ENCODE peak calls at places on chromosomes 1 and 21, in six cellular contexts. D is stomach, C is HEK293T, A is T1000, Q is germinal center, M is GM20000. L is an unnamed sample.
A peak's percentile ranks its signal among the peaks of the same experiment; 100 is the strongest.

GRCh38 chr1:32071758-32072621 is 749 bp upstream of the TMEM39B start:
- DNase-seq in D (no peak), M (no peak), C (no peak), Q (no peak), A (no peak), L (no peak)

GRCh38 chr1:167488786-167489185 is 29.5 kb downstream of the CD247 start:
- DNase-seq in A (no peak), Q (no peak), C (no peak), D (no peak), M (no peak), L (no peak)

GRCh38 chr1:7346070-7346596 is 425.0 kb upstream of the VAMP3 start:
- DNase-seq in C (no peak), D (no peak), M (no peak), Q (no peak), A (no peak), L (no peak)

GRCh38 chr1:31714442-31715096 is 10.8 kb upstream of the COL16A1 start:
- DNase-seq in C (peak; percentile 83), D (peak; percentile 42), M (no peak), Q (peak; percentile 56), A (no peak), L (peak; percentile 77)

GRCh38 chr1:53483170-53483569 is 24.0 kb downstream of the DMRTB1 start:
- DNase-seq in D (no peak), Q (no peak), A (no peak), M (no peak), C (no peak), L (no peak)

GRCh38 chr1:228089520-228090380 is 7.2 kb downstream of the ARF1 start:
- DNase-seq in C (no peak), D (peak; percentile 25), A (no peak), M (no peak), Q (no peak), L (peak; percentile 31)

GRCh38 chr1:22064751-22065402 is 12.4 kb downstream of the CDC42 start:
- DNase-seq in M (no peak), Q (no peak), A (no peak), C (no peak), D (no peak), L (no peak)

GRCh38 chr1:231583376-231583775 is 43.2 kb upstream of the DISC1 start:
- DNase-seq in D (no peak), C (no peak), M (no peak), A (no peak), Q (no peak), L (no peak)

GRCh38 chr21:44510109-44510507 is 29.9 kb downstream of the KRTAP10-1 start:
- DNase-seq in C (no peak), M (no peak), Q (no peak), D (no peak), A (no peak), L (no peak)

GRCh38 chr1:22527555-22528296 is 35.6 kb upstream of the EPHA8 start:
- DNase-seq in C (no peak), Q (no peak), D (no peak), A (no peak), M (no peak), L (no peak)

GRCh38 chr1:51541313-51542050 is 22.4 kb upstream of the EPS15 start:
- DNase-seq in D (no peak), Q (no peak), C (no peak), M (no peak), A (no peak), L (no peak)

GRCh38 chr1:151867785-151868403 is 14.4 kb upstream of the THEM5 start:
- DNase-seq in D (no peak), C (no peak), M (no peak), Q (no peak), A (no peak), L (no peak)

GRCh38 chr21:33364830-33365229 is 38.4 kb upstream of the IFNGR2 start:
- DNase-seq in Q (no peak), M (no peak), D (no peak), C (no peak), A (no peak), L (no peak)